ENCODE peak calls at places on chromosomes 16 and 17, in nine cellular contexts. One of them, this sample, is unnamed.

GRCh38 chr17:77607606-77608005 is 350.9 kb upstream of the TNRC6C start:
- DNase-seq in foreskin keratinocyte: no peak
- DNase-seq in NCI-H345: no peak
- DNase-seq in fibroblast of the conjunctiva: no peak
- DNase-seq in anterior cingulate cortex: no peak
- DNase-seq in GM12892: no peak
- DNase-seq in thyroid gland: no peak
- DNase-seq in astrocyte of the cerebellum: no peak
- DNase-seq in stomach: no peak
- DNase-seq in this sample: no peak

GRCh38 chr17:82936768-82937171 is 96.9 kb upstream of the ZNF750 start:
- DNase-seq in foreskin keratinocyte: no peak
- DNase-seq in stomach: peak; percentile 22
- DNase-seq in thyroid gland: no peak
- DNase-seq in NCI-H345: no peak
- DNase-seq in anterior cingulate cortex: no peak
- DNase-seq in GM12892: no peak
- DNase-seq in astrocyte of the cerebellum: no peak
- DNase-seq in fibroblast of the conjunctiva: no peak
- DNase-seq in this sample: no peak

GRCh38 chr17:73196500-73196899 is 3.6 kb downstream of the COG1 start:
- DNase-seq in foreskin keratinocyte: no peak
- DNase-seq in astrocyte of the cerebellum: no peak
- DNase-seq in GM12892: no peak
- DNase-seq in anterior cingulate cortex: no peak
- DNase-seq in stomach: peak; percentile 62
- DNase-seq in thyroid gland: peak; percentile 45
- DNase-seq in fibroblast of the conjunctiva: no peak
- DNase-seq in NCI-H345: no peak
- DNase-seq in this sample: peak; percentile 64

GRCh38 chr16:86508947-86509758 is 1.2 kb upstream of the FOXF1 start:
- DNase-seq in NCI-H345: no peak
- DNase-seq in stomach: no peak
- DNase-seq in thyroid gland: peak; percentile 30
- DNase-seq in foreskin keratinocyte: peak; percentile 34
- DNase-seq in GM12892: no peak
- DNase-seq in fibroblast of the conjunctiva: peak; percentile 36
- DNase-seq in astrocyte of the cerebellum: peak; percentile 45
- DNase-seq in anterior cingulate cortex: no peak
- DNase-seq in this sample: peak; percentile 41

GRCh38 chr17:47967607-47968252 is 3.2 kb upstream of the CDK5RAP3 start:
- DNase-seq in astrocyte of the cerebellum: peak; percentile 32
- DNase-seq in fibroblast of the conjunctiva: peak; percentile 26
- DNase-seq in thyroid gland: no peak
- DNase-seq in stomach: peak; percentile 58
- DNase-seq in anterior cingulate cortex: no peak
- DNase-seq in NCI-H345: no peak
- DNase-seq in GM12892: no peak
- DNase-seq in foreskin keratinocyte: peak; percentile 97
- DNase-seq in this sample: no peak

GRCh38 chr16:14029658-14030057 is 41.5 kb upstream of the MRTFB start:
- DNase-seq in GM12892: no peak
- DNase-seq in NCI-H345: no peak
- DNase-seq in stomach: no peak
- DNase-seq in fibroblast of the conjunctiva: no peak
- DNase-seq in thyroid gland: no peak
- DNase-seq in foreskin keratinocyte: no peak
- DNase-seq in anterior cingulate cortex: no peak
- DNase-seq in astrocyte of the cerebellum: no peak
- DNase-seq in this sample: no peak

GRCh38 chr17:21096874-21097273 is 29.9 kb upstream of the DHRS7B start:
- DNase-seq in fibroblast of the conjunctiva: no peak
- DNase-seq in anterior cingulate cortex: no peak
- DNase-seq in foreskin keratinocyte: no peak
- DNase-seq in stomach: no peak
- DNase-seq in NCI-H345: no peak
- DNase-seq in thyroid gland: no peak
- DNase-seq in astrocyte of the cerebellum: no peak
- DNase-seq in GM12892: no peak
- DNase-seq in this sample: no peak

GRCh38 chr16:58021661-58022551 is 3.6 kb upstream of the MMP15 start:
- DNase-seq in stomach: no peak
- DNase-seq in fibroblast of the conjunctiva: no peak
- DNase-seq in thyroid gland: no peak
- DNase-seq in NCI-H345: no peak
- DNase-seq in GM12892: no peak
- DNase-seq in astrocyte of the cerebellum: no peak
- DNase-seq in anterior cingulate cortex: no peak
- DNase-seq in foreskin keratinocyte: peak; percentile 56
- DNase-seq in this sample: no peak

GRCh38 chr17:65559802-65560627 is 1.4 kb downstream of the AXIN2 start:
- DNase-seq in fibroblast of the conjunctiva: no peak
- DNase-seq in astrocyte of the cerebellum: no peak
- DNase-seq in thyroid gland: peak; percentile 54
- DNase-seq in anterior cingulate cortex: no peak
- DNase-seq in stomach: peak; percentile 30
- DNase-seq in GM12892: no peak
- DNase-seq in foreskin keratinocyte: no peak
- DNase-seq in NCI-H345: peak; percentile 47
- DNase-seq in this sample: peak; percentile 39

This sample was measured in HEK293T.